ENCODE peak calls at places on chromosomes 7 and 10, in six cellular contexts. W, Q, E, J, Y and T are unnamed samples.

GRCh38 chr7:8035647-8036518 is 67.3 kb downstream of the GLCCI1 start:
- DNase-seq in W (peak; percentile 21), Q (no peak), E (peak; percentile 12), J (peak; percentile 55), Y (no peak), T (no peak)

GRCh38 chr7:141362580-141363435 is 188.4 kb upstream of the AGK start:
- DNase-seq in W (peak; percentile 88), Q (no peak), E (no peak), J (peak; percentile 80), Y (no peak), T (no peak)

GRCh38 chr7:80520199-80520598 is 8.3 kb upstream of the GNAT3 start:
- DNase-seq in W (no peak), Q (no peak), E (no peak), J (no peak), Y (no peak), T (no peak)

GRCh38 chr10:24118246-24118645 is 90.7 kb upstream of the KIAA1217 start:
- DNase-seq in W (no peak), Q (no peak), E (no peak), J (no peak), Y (no peak), T (no peak)

GRCh38 chr10:117539903-117540639 is 2.5 kb upstream of the EMX2 start:
- DNase-seq in W (no peak), Q (no peak), E (no peak), J (no peak), Y (no peak), T (no peak)

GRCh38 chr10:79463578-79464496 is 18.4 kb upstream of the ZCCHC24 start:
- DNase-seq in W (no peak), Q (no peak), E (no peak), J (peak; percentile 74), Y (no peak), T (no peak)

GRCh38 chr10:102588875-102589274 is 55.4 kb upstream of the TRIM8 start:
- DNase-seq in W (no peak), Q (no peak), E (no peak), J (no peak), Y (no peak), T (no peak)

GRCh38 chr10:88731296-88731695 is 25.2 kb downstream of the LIPK start:
- DNase-seq in W (no peak), Q (peak; percentile 45), E (no peak), J (peak; percentile 33), Y (no peak), T (no peak)

GRCh38 chr7:101534015-101534803 is 94.9 kb downstream of the MYL10 start:
- DNase-seq in W (no peak), Q (no peak), E (no peak), J (no peak), Y (no peak), T (no peak)

GRCh38 chr7:23462846-23463245 is 7.4 kb downstream of the IGF2BP3 start:
- DNase-seq in W (peak; percentile 62), Q (no peak), E (no peak), J (peak; percentile 72), Y (no peak), T (no peak)

GRCh38 chr10:132539894-132540293 is 2.3 kb downstream of the INPP5A start:
- DNase-seq in W (peak; percentile 81), Q (no peak), E (no peak), J (peak; percentile 54), Y (no peak), T (no peak)

GRCh38 chr10:51425431-51425830 is 274.0 kb downstream of the CSTF2T start:
- DNase-seq in W (peak; percentile 53), Q (no peak), E (no peak), J (peak; percentile 79), Y (no peak), T (no peak)

GRCh38 chr7:100247152-100247757 is 27.5 kb downstream of the PVRIG start:
- DNase-seq in W (peak; percentile 83), Q (no peak), E (peak; percentile 32), J (peak; percentile 65), Y (no peak), T (no peak)

GRCh38 chr7:1742555-1743303 is 72.7 kb downstream of the ELFN1 start:
- DNase-seq in W (peak; percentile 18), Q (peak; percentile 87), E (no peak), J (peak; percentile 43), Y (no peak), T (no peak)

GRCh38 chr10:76248781-76249180 is 817.4 kb downstream of the LRMDA start:
- DNase-seq in W (no peak), Q (no peak), E (no peak), J (peak; percentile 36), Y (no peak), T (no peak)

GRCh38 chr7:100880645-100881044 is 5.7 kb downstream of the SRRT start:
- DNase-seq in W (no peak), Q (no peak), E (no peak), J (no peak), Y (no peak), T (no peak)

GRCh38 chr7:140557809-140558518 is 78.7 kb upstream of the MKRN1 start:
- DNase-seq in W (no peak), Q (no peak), E (no peak), J (no peak), Y (no peak), T (no peak)

GRCh38 chr7:6398943-6399342 is 48.8 kb downstream of the DAGLB start:
- DNase-seq in W (no peak), Q (no peak), E (no peak), J (peak; percentile 34), Y (no peak), T (no peak)

GRCh38 chr7:87147500-87147899 is 4.8 kb upstream of the DMTF1 start:
- DNase-seq in W (no peak), Q (no peak), E (no peak), J (no peak), Y (no peak), T (no peak)

GRCh38 chr10:27844223-27844622 is 98.6 kb upstream of the MKX start:
- DNase-seq in W (no peak), Q (no peak), E (no peak), J (no peak), Y (no peak), T (no peak)

GRCh38 chr10:31619410-31620095 is 300.5 kb downstream of the ZEB1 start:
- DNase-seq in W (no peak), Q (no peak), E (no peak), J (no peak), Y (no peak), T (no peak)

GRCh38 chr7:106964455-106964854 is 80.0 kb upstream of the PRKAR2B start:
- DNase-seq in W (no peak), Q (no peak), E (no peak), J (no peak), Y (no peak), T (no peak)

GRCh38 chr7:106957766-106958165 is 86.7 kb upstream of the PRKAR2B start:
- DNase-seq in W (no peak), Q (no peak), E (no peak), J (no peak), Y (no peak), T (no peak)

GRCh38 chr7:106962751-106963150 is 81.8 kb upstream of the PRKAR2B start:
- DNase-seq in W (no peak), Q (no peak), E (no peak), J (no peak), Y (no peak), T (no peak)

DNA sequence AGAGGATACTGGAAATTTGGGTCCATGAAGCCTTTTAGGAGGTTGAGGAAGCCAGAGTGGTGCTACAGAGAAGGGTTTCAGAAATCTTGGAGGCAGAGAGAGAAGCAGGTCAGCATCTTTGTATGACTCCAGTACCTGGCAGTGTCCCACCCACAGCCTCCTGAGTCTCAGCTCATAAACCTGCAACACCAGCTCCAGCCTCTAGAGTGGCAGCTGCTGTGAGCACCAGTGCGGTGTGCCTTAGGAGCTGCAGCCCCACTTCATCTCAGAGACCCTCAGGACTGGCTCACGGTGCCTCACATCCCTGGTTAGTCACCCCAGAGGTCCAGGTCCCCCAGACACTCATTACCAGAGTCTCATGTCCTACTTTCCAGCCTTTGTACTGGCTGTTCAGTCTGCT is 84.8 kb upstream of the PRKAR2B start:
- DNase-seq in W (no peak), Q (no peak), E (no peak), J (no peak), Y (no peak), T (no peak)
- TF ChIP-seq CTCF in W (peak; percentile 32), Q (no peak), E (no peak), J (peak; percentile 15), Y (no peak), T (no peak)

GRCh38 chr7:11331128-11332102 is 357.7 kb downstream of the PHF14 start:
- DNase-seq in W (no peak), Q (no peak), E (no peak), J (no peak), Y (no peak), T (no peak)
- TF ChIP-seq CTCF in W (no peak), Q (no peak), E (peak; percentile 18), J (no peak), Y (no peak), T (no peak)

GRCh38 chr10:100812978-100813377 is 67.6 kb downstream of the PAX2 start:
- DNase-seq in W (no peak), Q (no peak), E (no peak), J (no peak), Y (no peak), T (no peak)
- TF ChIP-seq CTCF in W (peak; percentile 8), Q (no peak), E (no peak), J (no peak), Y (no peak), T (no peak)

DNA sequence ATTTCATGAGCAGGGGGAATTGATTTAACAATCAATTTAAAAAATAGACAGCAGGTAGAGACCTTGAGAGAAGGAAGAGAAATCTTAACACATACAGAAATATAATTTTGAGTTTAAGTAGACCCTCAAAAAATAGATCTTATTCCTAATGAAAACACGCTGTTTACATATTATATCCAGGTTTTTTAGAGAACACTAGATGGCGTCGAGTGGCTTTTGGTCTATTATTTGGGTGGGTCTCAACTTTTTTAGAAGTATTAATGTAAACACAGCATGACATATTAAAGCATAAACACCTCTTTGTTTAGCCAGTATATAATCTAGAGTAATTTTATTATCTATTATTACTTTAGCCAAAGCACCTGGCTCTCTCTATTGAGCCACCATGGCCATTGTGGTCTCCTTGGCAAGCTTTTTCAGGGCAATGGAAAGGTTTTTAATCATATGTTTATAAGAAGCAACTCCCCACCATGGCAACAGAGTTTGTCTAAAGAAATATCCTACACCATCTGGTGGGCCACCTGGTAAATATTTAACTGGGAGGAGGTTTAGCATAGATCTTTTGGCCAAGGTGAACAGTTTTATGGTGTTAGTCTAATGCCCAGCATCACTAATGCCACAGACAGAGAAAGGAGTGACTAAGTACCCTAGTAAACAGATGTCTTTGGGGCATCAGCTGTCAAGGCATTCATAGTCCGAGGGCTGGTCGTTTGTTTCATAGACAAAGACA is 59.7 kb upstream of the PRSS1 start:
- DNase-seq in W (no peak), Q (no peak), E (no peak), J (peak; percentile 9), Y (no peak), T (no peak)
- TF ChIP-seq CTCF in W (peak; percentile 16), Q (no peak), E (peak; percentile 9), J (peak; percentile 15), Y (no peak), T (peak; percentile 25)

GRCh38 chr10:72337722-72338121 is 17.0 kb downstream of the DNAJB12 start:
- DNase-seq in W (no peak), Q (no peak), E (no peak), J (no peak), Y (no peak), T (no peak)

GRCh38 chr10:72338180-72338579 is 16.5 kb downstream of the DNAJB12 start:
- DNase-seq in W (no peak), Q (no peak), E (no peak), J (no peak), Y (no peak), T (no peak)

GRCh38 chr10:72342911-72343310 is 11.8 kb downstream of the DNAJB12 start:
- DNase-seq in W (no peak), Q (no peak), E (no peak), J (no peak), Y (no peak), T (no peak)

GRCh38 chr10:72340911-72341310 is 13.8 kb downstream of the DNAJB12 start:
- DNase-seq in W (no peak), Q (no peak), E (no peak), J (no peak), Y (no peak), T (no peak)

GRCh38 chr10:72340510-72340895 is 14.2 kb downstream of the DNAJB12 start:
- DNase-seq in W (peak; percentile 49), Q (peak; percentile 72), E (no peak), J (peak; percentile 65), Y (peak; percentile 77), T (no peak)
- TF ChIP-seq CTCF in W (peak; percentile 96), Q (peak; percentile 98), E (peak; percentile 99), J (peak; percentile 98), Y (peak; percentile 87), T (peak; percentile 99)